ENCODE peak calls at places on chromosomes 1 and 21, in four cellular contexts. One of them, this sample, is unnamed.

GRCh38 chr1:197917813-197918646 is 858 bp downstream of the LHX9 start:
- DNase-seq in H1: no peak
- DNase-seq in SK-N-SH: peak
- DNase-seq in HL-60: no peak
- DNase-seq in this sample: no peak

GRCh38 chr1:113949007-113949406 is 19.9 kb downstream of the HIPK1 start:
- DNase-seq in H1: no peak
- DNase-seq in HL-60: no peak
- DNase-seq in SK-N-SH: peak
- DNase-seq in this sample: no peak

GRCh38 chr1:169443923-169444322 is 16.6 kb upstream of the CCDC181 start:
- DNase-seq in SK-N-SH: no peak
- DNase-seq in H1: no peak
- DNase-seq in HL-60: no peak
- DNase-seq in this sample: no peak

GRCh38 chr1:248820041-248820585 is 5.6 kb downstream of the SH3BP5L start:
- DNase-seq in H1: no peak
- DNase-seq in SK-N-SH: peak
- DNase-seq in HL-60: no peak
- DNase-seq in this sample: no peak

GRCh38 chr1:47708658-47709301 is 270.9 kb downstream of the FOXD2 start:
- DNase-seq in HL-60: no peak
- DNase-seq in H1: no peak
- DNase-seq in SK-N-SH: peak
- DNase-seq in this sample: no peak

GRCh38 chr21:29219165-29219770 is 79.5 kb upstream of the BACH1 start:
- DNase-seq in HL-60: no peak
- DNase-seq in SK-N-SH: no peak
- DNase-seq in H1: no peak
- DNase-seq in this sample: no peak

GRCh38 chr1:39933956-39934941 is 20.7 kb upstream of the MFSD2A start:
- DNase-seq in HL-60: peak
- DNase-seq in H1: no peak
- DNase-seq in SK-N-SH: no peak
- DNase-seq in this sample: peak

GRCh38 chr1:54324031-54324654 is 82.1 kb downstream of the SSBP3 start:
- DNase-seq in H1: no peak
- DNase-seq in SK-N-SH: no peak
- DNase-seq in HL-60: no peak
- DNase-seq in this sample: no peak

GRCh38 chr1:183191833-183192232 is 5.8 kb downstream of the LAMC2 start:
- DNase-seq in SK-N-SH: no peak
- DNase-seq in HL-60: no peak
- DNase-seq in H1: no peak
- DNase-seq in this sample: no peak

GRCh38 chr1:17128361-17128760 is 9.1 kb upstream of the PADI2 start:
- DNase-seq in HL-60: no peak
- DNase-seq in SK-N-SH: no peak
- DNase-seq in H1: no peak
- DNase-seq in this sample: no peak

GRCh38 chr1:2279210-2279639 is 51.1 kb downstream of the SKI start:
- DNase-seq in HL-60: no peak
- DNase-seq in H1: peak
- DNase-seq in SK-N-SH: no peak
- DNase-seq in this sample: no peak

GRCh38 chr1:166479052-166479631 is 312.3 kb upstream of the FAM78B start:
- DNase-seq in SK-N-SH: peak
- DNase-seq in H1: peak
- DNase-seq in HL-60: peak
- DNase-seq in this sample: peak

GRCh38 chr1:145778146-145778540 is 45.8 kb downstream of the RNF115 start:
- DNase-seq in SK-N-SH: no peak
- DNase-seq in H1: no peak
- DNase-seq in HL-60: no peak
- DNase-seq in this sample: no peak

GRCh38 chr1:110196917-110197782 is 13.0 kb upstream of the KCNC4 start:
- DNase-seq in HL-60: peak
- DNase-seq in H1: no peak
- DNase-seq in SK-N-SH: peak
- DNase-seq in this sample: peak

GRCh38 chr1:152442765-152443164 is 28.7 kb upstream of the CRNN start:
- DNase-seq in H1: no peak
- DNase-seq in SK-N-SH: no peak
- DNase-seq in HL-60: no peak
- DNase-seq in this sample: no peak

GRCh38 chr1:225769687-225770086 is 7.9 kb upstream of the SRP9 start:
- DNase-seq in SK-N-SH: no peak
- DNase-seq in H1: no peak
- DNase-seq in HL-60: no peak
- DNase-seq in this sample: no peak

GRCh38 chr1:41773144-41773571 is 145.6 kb downstream of the HIVEP3 start:
- DNase-seq in HL-60: no peak
- DNase-seq in H1: no peak
- DNase-seq in SK-N-SH: no peak
- DNase-seq in this sample: no peak

GRCh38 chr1:238258510-238258909 is 367.8 kb upstream of the ZP4 start:
- DNase-seq in HL-60: no peak
- DNase-seq in SK-N-SH: no peak
- DNase-seq in H1: no peak
- DNase-seq in this sample: no peak

GRCh38 chr1:52238474-52238873 is 96.6 kb downstream of the ZFYVE9 start:
- DNase-seq in HL-60: no peak
- DNase-seq in SK-N-SH: no peak
- DNase-seq in H1: no peak
- DNase-seq in this sample: no peak

GRCh38 chr1:205179842-205180241 is 31.7 kb downstream of the DSTYK start:
- DNase-seq in HL-60: no peak
- DNase-seq in SK-N-SH: no peak
- DNase-seq in H1: no peak
- DNase-seq in this sample: no peak

GRCh38 chr1:167273027-167273800 is 52.5 kb downstream of the POU2F1 start:
- DNase-seq in SK-N-SH: no peak
- DNase-seq in H1: no peak
- DNase-seq in HL-60: no peak
- DNase-seq in this sample: no peak

GRCh38 chr1:112937070-112937469 is 18.9 kb downstream of the SLC16A1 start:
- DNase-seq in H1: no peak
- DNase-seq in HL-60: no peak
- DNase-seq in SK-N-SH: no peak
- DNase-seq in this sample: no peak

GRCh38 chr1:35707253-35708178 is 11.2 kb downstream of the C1orf216 start:
- DNase-seq in HL-60: no peak
- DNase-seq in SK-N-SH: peak
- DNase-seq in H1: no peak
- DNase-seq in this sample: no peak

GRCh38 chr1:236058141-236058626 is 6.7 kb downstream of the NID1 start:
- DNase-seq in SK-N-SH: peak
- DNase-seq in H1: no peak
- DNase-seq in HL-60: no peak
- DNase-seq in this sample: no peak

GRCh38 chr1:154176341-154176740 is 15.6 kb downstream of the TPM3 start:
- DNase-seq in SK-N-SH: no peak
- DNase-seq in H1: no peak
- DNase-seq in HL-60: no peak
- DNase-seq in this sample: no peak

GRCh38 chr1:225998560-225999226 is 450 bp downstream of the SDE2 start:
- DNase-seq in HL-60: peak
- DNase-seq in SK-N-SH: no peak
- DNase-seq in H1: no peak
- DNase-seq in this sample: peak

GRCh38 chr1:236862615-236863211 is 67.6 kb downstream of the MTR start:
- DNase-seq in HL-60: no peak
- DNase-seq in SK-N-SH: no peak
- DNase-seq in H1: no peak
- DNase-seq in this sample: peak

GRCh38 chr1:17192394-17193221 is 12.3 kb upstream of the PADI1 start:
- DNase-seq in H1: no peak
- DNase-seq in HL-60: peak
- DNase-seq in SK-N-SH: no peak
- DNase-seq in this sample: no peak

GRCh38 chr1:204294371-204294770 is 65.4 kb downstream of the PLEKHA6 start:
- DNase-seq in SK-N-SH: no peak
- DNase-seq in H1: no peak
- DNase-seq in HL-60: no peak
- DNase-seq in this sample: peak

GRCh38 chr1:59061876-59062275 is 235.0 kb upstream of the FGGY start:
- DNase-seq in HL-60: no peak
- DNase-seq in H1: no peak
- DNase-seq in SK-N-SH: no peak
- DNase-seq in this sample: no peak

GRCh38 chr1:34907487-34908090 is 21.9 kb downstream of the DLGAP3 start:
- DNase-seq in H1: no peak
- DNase-seq in HL-60: no peak
- DNase-seq in SK-N-SH: no peak
- DNase-seq in this sample: no peak

GRCh38 chr1:173997796-173998195 is 24.4 kb downstream of the RC3H1 start:
- DNase-seq in HL-60: no peak
- DNase-seq in H1: no peak
- DNase-seq in SK-N-SH: no peak
- DNase-seq in this sample: no peak

GRCh38 chr1:156262461-156263287 is 14.8 kb upstream of the PAQR6 start:
- DNase-seq in HL-60: no peak
- DNase-seq in SK-N-SH: no peak
- DNase-seq in H1: no peak
- DNase-seq in this sample: no peak

GRCh38 chr1:9042272-9042671 is 16.0 kb upstream of the SLC2A7 start:
- DNase-seq in HL-60: no peak
- DNase-seq in SK-N-SH: no peak
- DNase-seq in H1: no peak
- DNase-seq in this sample: no peak

GRCh38 chr1:9047019-9047418 is 20.8 kb upstream of the SLC2A7 start:
- DNase-seq in SK-N-SH: no peak
- DNase-seq in HL-60: no peak
- DNase-seq in H1: no peak
- DNase-seq in this sample: no peak

GRCh38 chr1:9041116-9041779 is 15.0 kb upstream of the SLC2A7 start:
- DNase-seq in SK-N-SH: no peak
- DNase-seq in HL-60: no peak
- DNase-seq in H1: no peak
- DNase-seq in this sample: no peak

GRCh38 chr1:9040659-9041030 is 14.4 kb upstream of the SLC2A7 start:
- DNase-seq in H1: no peak
- DNase-seq in SK-N-SH: no peak
- DNase-seq in HL-60: no peak
- DNase-seq in this sample: no peak

DNA sequence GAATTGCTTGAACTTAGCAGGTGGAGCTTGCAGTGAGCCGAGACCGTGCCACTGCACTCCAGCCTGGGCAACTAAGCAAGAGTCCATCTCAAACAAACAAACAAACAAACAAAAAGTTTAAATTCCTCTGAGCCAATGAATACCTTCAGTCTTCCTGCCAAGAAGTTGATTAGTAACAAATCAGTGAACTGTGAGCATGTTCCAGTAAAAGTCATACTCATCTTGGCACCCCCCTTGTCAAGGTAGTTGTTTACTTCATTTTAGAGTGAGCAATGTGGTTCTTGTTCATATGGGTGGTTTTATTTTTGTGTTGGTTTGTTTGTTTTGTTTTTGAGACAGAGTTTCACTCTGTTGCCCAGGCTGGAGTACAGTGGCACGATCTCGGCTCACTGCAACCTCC is 18.0 kb upstream of the SLC2A7 start:
- DNase-seq in HL-60: no peak
- DNase-seq in SK-N-SH: no peak
- DNase-seq in H1: no peak
- DNase-seq in this sample: no peak
- TF ChIP-seq GABPA in HL-60: no peak
- TF ChIP-seq GABPA in SK-N-SH: no peak
- TF ChIP-seq GABPA in H1: no peak
- TF ChIP-seq GABPA in this sample: no peak

GRCh38 chr1:67684526-67685066 is 405 bp upstream of the GADD45A start:
- DNase-seq in H1: no peak
- DNase-seq in HL-60: no peak
- DNase-seq in SK-N-SH: no peak
- DNase-seq in this sample: no peak

GRCh38 chr1:67680486-67680885 is 4.5 kb upstream of the GADD45A start:
- DNase-seq in SK-N-SH: no peak
- DNase-seq in H1: no peak
- DNase-seq in HL-60: no peak
- DNase-seq in this sample: no peak

GRCh38 chr1:67683306-67683705 is 1.7 kb upstream of the GADD45A start:
- DNase-seq in SK-N-SH: no peak
- DNase-seq in HL-60: no peak
- DNase-seq in H1: no peak
- DNase-seq in this sample: no peak

GRCh38 chr1:67683736-67684525 is 1.1 kb upstream of the GADD45A start:
- DNase-seq in H1: no peak
- DNase-seq in HL-60: no peak
- DNase-seq in SK-N-SH: no peak
- DNase-seq in this sample: no peak

GRCh38 chr1:67682659-67683197 is 2.3 kb upstream of the GADD45A start:
- DNase-seq in H1: no peak
- DNase-seq in HL-60: no peak
- DNase-seq in SK-N-SH: no peak
- DNase-seq in this sample: peak
- TF ChIP-seq GABPA in H1: no peak
- TF ChIP-seq GABPA in HL-60: no peak
- TF ChIP-seq GABPA in SK-N-SH: no peak
- TF ChIP-seq GABPA in this sample: no peak

GRCh38 chr1:108079550-108079949 is 114.6 kb upstream of the VAV3 start:
- DNase-seq in H1: no peak
- DNase-seq in HL-60: no peak
- DNase-seq in SK-N-SH: no peak
- DNase-seq in this sample: no peak

GRCh38 chr1:108077991-108078390 is 113.0 kb upstream of the VAV3 start:
- DNase-seq in HL-60: no peak
- DNase-seq in SK-N-SH: no peak
- DNase-seq in H1: no peak
- DNase-seq in this sample: no peak

GRCh38 chr1:108082741-108083562 is 117.2 kb downstream of the SLC25A24 start:
- DNase-seq in SK-N-SH: no peak
- DNase-seq in H1: no peak
- DNase-seq in HL-60: no peak
- DNase-seq in this sample: no peak

GRCh38 chr1:108082006-108082405 is 117.0 kb upstream of the VAV3 start:
- DNase-seq in SK-N-SH: no peak
- DNase-seq in H1: no peak
- DNase-seq in HL-60: no peak
- DNase-seq in this sample: no peak

DNA sequence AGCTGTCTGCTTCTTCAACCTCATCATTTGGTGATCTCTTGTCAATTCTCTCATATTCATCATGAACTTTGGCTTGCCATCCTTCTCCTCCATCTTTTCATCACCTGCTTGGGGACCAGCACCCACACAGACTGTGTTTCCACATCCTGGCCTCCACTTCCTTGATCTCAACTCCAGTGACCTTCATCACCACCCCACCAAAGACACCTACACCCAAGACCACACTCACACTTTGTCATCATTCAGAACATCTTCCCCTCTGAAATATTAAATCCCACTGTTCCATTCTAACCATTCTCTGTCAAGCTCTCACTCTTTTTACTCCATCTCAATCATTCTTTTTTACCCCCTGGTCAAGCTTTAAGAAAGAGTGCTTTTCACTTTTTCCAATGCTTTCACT is 115.5 kb upstream of the VAV3 start:
- DNase-seq in SK-N-SH: no peak
- DNase-seq in HL-60: no peak
- DNase-seq in H1: no peak
- DNase-seq in this sample: no peak
- TF ChIP-seq GABPA in SK-N-SH: no peak
- TF ChIP-seq GABPA in HL-60: no peak
- TF ChIP-seq GABPA in H1: no peak
- TF ChIP-seq GABPA in this sample: no peak

GRCh38 chr21:33924079-33924765 is 8.6 kb upstream of the ATP5PO start:
- DNase-seq in H1: peak
- DNase-seq in SK-N-SH: peak
- DNase-seq in HL-60: peak
- DNase-seq in this sample: peak
- TF ChIP-seq GABPA in H1: no peak
- TF ChIP-seq GABPA in SK-N-SH: no peak
- TF ChIP-seq GABPA in HL-60: no peak
- TF ChIP-seq GABPA in this sample: no peak

This sample was measured in HepG2.